ENCODE peak calls at places on chromosomes 3 and 15, in six cellular contexts. V, S, R, Q, J and L are unnamed samples.

GRCh38 chr3:53252105-53252946 is 3.5 kb downstream of the TKT start:
- DNase-seq in V (peak), S (no peak), R (peak), Q (no peak), J (no peak), L (no peak)

GRCh38 chr15:68507447-68507846 is 71.3 kb upstream of the CORO2B start:
- DNase-seq in V (no peak), S (no peak), R (no peak), Q (no peak), J (no peak), L (no peak)

GRCh38 chr3:115982629-115983028 is 359.3 kb downstream of the GAP43 start:
- DNase-seq in V (no peak), S (no peak), R (no peak), Q (no peak), J (no peak), L (no peak)

GRCh38 chr3:69770976-69771634 is 31.8 kb downstream of the MITF start:
- DNase-seq in V (peak), S (no peak), R (no peak), Q (no peak), J (no peak), L (no peak)

GRCh38 chr3:123027292-123028232 is at the start of gene SEMA5B:
- DNase-seq in V (peak), S (peak), R (no peak), Q (peak), J (no peak), L (peak)

GRCh38 chr15:69144530-69144929 is 15.9 kb upstream of the GLCE start:
- DNase-seq in V (no peak), S (no peak), R (no peak), Q (no peak), J (no peak), L (no peak)

GRCh38 chr15:28132524-28133275 is 33.6 kb upstream of the OCA2 start:
- DNase-seq in V (peak), S (no peak), R (no peak), Q (peak), J (no peak), L (no peak)

GRCh38 chr3:143414571-143415253 is 295.1 kb downstream of the CHST2 start:
- DNase-seq in V (no peak), S (no peak), R (no peak), Q (no peak), J (no peak), L (no peak)

GRCh38 chr15:95609096-95609495 is 721.4 kb upstream of the NR2F2 start:
- DNase-seq in V (no peak), S (no peak), R (no peak), Q (no peak), J (no peak), L (no peak)

GRCh38 chr3:111667621-111668239 is 72.6 kb upstream of the ZBED2 start:
- DNase-seq in V (peak), S (no peak), R (peak), Q (peak), J (peak), L (no peak)

GRCh38 chr15:83850846-83851245 is 196.9 kb downstream of the ADAMTSL3 start:
- DNase-seq in V (no peak), S (no peak), R (no peak), Q (no peak), J (no peak), L (no peak)

GRCh38 chr3:80999481-80999880 is 762.0 kb downstream of the GBE1 start:
- DNase-seq in V (no peak), S (no peak), R (no peak), Q (no peak), J (no peak), L (no peak)

GRCh38 chr3:103873897-103874545 is 1439.2 kb downstream of the ZPLD1 start:
- DNase-seq in V (peak), S (no peak), R (no peak), Q (no peak), J (no peak), L (no peak)

GRCh38 chr15:80550219-80550909 is 144.7 kb upstream of the ABHD17C start:
- DNase-seq in V (peak), S (no peak), R (no peak), Q (peak), J (no peak), L (no peak)

GRCh38 chr15:90581771-90582471 is 52.2 kb downstream of the CRTC3 start:
- DNase-seq in V (no peak), S (no peak), R (no peak), Q (no peak), J (peak), L (no peak)

GRCh38 chr3:136751259-136752045 is 726 bp downstream of the STAG1 start:
- DNase-seq in V (peak), S (peak), R (peak), Q (peak), J (peak), L (peak)

GRCh38 chr3:127959873-127960272 is 44.8 kb downstream of the KBTBD12 start:
- DNase-seq in V (peak), S (peak), R (no peak), Q (no peak), J (no peak), L (no peak)

GRCh38 chr3:9911863-9912262 is 5.0 kb upstream of the IL17RC start:
- DNase-seq in V (no peak), S (no peak), R (no peak), Q (no peak), J (no peak), L (no peak)

GRCh38 chr3:117184574-117184973 is 475.0 kb downstream of the TUSC7 start:
- DNase-seq in V (peak), S (no peak), R (no peak), Q (peak), J (no peak), L (no peak)

GRCh38 chr3:107410606-107411005 is 33.4 kb downstream of the CCDC54 start:
- DNase-seq in V (no peak), S (no peak), R (no peak), Q (no peak), J (no peak), L (no peak)

GRCh38 chr15:100083572-100083971 is 258.2 kb downstream of the ADAMTS17 start:
- DNase-seq in V (no peak), S (no peak), R (peak), Q (peak), J (no peak), L (peak)

GRCh38 chr3:93988283-93988682 is 8.3 kb downstream of the ARL13B start:
- DNase-seq in V (peak), S (no peak), R (no peak), Q (peak), J (no peak), L (no peak)

GRCh38 chr3:119219069-119219468 is 21.6 kb downstream of the B4GALT4 start:
- DNase-seq in V (no peak), S (no peak), R (no peak), Q (no peak), J (no peak), L (no peak)

GRCh38 chr15:61084944-61085367 is 144.1 kb downstream of the RORA start:
- DNase-seq in V (no peak), S (peak), R (no peak), Q (no peak), J (no peak), L (no peak)

GRCh38 chr3:4704552-4704951 is 211.4 kb downstream of the ITPR1 start:
- DNase-seq in V (no peak), S (no peak), R (no peak), Q (no peak), J (no peak), L (no peak)

GRCh38 chr3:129346690-129347440 is 68.2 kb downstream of the HMCES start:
- DNase-seq in V (no peak), S (no peak), R (no peak), Q (peak), J (no peak), L (no peak)

GRCh38 chr3:129347446-129347845 is 68.8 kb downstream of the HMCES start:
- DNase-seq in V (no peak), S (no peak), R (no peak), Q (peak), J (no peak), L (peak)

GRCh38 chr3:129349791-129350190 is 71.1 kb downstream of the HMCES start:
- DNase-seq in V (no peak), S (no peak), R (no peak), Q (no peak), J (no peak), L (peak)

GRCh38 chr3:129345971-129346370 is 67.3 kb downstream of the HMCES start:
- DNase-seq in V (peak), S (no peak), R (no peak), Q (peak), J (no peak), L (no peak)

DNA sequence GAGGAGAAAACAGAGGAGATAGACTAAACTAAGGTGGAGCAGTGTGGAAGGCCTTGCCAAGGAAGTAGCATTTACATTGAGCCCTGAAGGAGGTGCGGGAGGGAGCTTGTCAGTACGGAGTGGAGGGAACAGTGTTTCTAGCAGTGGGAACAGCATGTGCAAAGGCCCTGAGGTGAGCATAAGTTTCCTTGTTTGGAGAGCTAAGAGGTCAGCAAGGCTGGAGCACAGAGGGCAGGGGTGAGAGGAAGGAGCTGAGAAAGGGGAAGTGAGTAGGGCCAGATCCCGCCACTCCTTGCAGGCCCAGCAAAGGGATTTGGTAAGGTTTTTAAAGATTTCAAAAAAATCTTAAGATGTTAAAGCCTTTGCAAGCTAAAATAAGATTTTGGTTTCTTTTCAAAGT is 70.1 kb downstream of the HMCES start:
- DNase-seq in V (no peak), S (no peak), R (no peak), Q (peak), J (no peak), L (no peak)
- TF ChIP-seq CTCF in V (no peak), S (no peak), R (no peak), Q (no peak), J (no peak), L (no peak)

GRCh38 chr3:195159117-195159818 is 111.7 kb downstream of the XXYLT1 start:
- DNase-seq in V (no peak), S (no peak), R (no peak), Q (no peak), J (no peak), L (no peak)
- H3K27ac ChIP-seq in V (peak), S (no peak), R (no peak), Q (peak), J (peak), L (no peak)

GRCh38 chr15:60006808-60007346 is 2.8 kb downstream of the FOXB1 start:
- DNase-seq in V (peak), S (peak), R (no peak), Q (peak), J (no peak), L (no peak)

GRCh38 chr15:60009581-60010379 is 5.7 kb downstream of the FOXB1 start:
- DNase-seq in V (no peak), S (peak), R (no peak), Q (no peak), J (no peak), L (no peak)

GRCh38 chr15:60006203-60006782 is 2.2 kb downstream of the FOXB1 start:
- DNase-seq in V (peak), S (peak), R (peak), Q (peak), J (no peak), L (no peak)

GRCh38 chr15:60010467-60011257 is 6.6 kb downstream of the FOXB1 start:
- DNase-seq in V (no peak), S (peak), R (no peak), Q (no peak), J (no peak), L (no peak)

GRCh38 chr15:60009124-60009523 is 5.0 kb downstream of the FOXB1 start:
- DNase-seq in V (no peak), S (no peak), R (no peak), Q (no peak), J (no peak), L (no peak)
- TF ChIP-seq CTCF in V (no peak), S (no peak), R (no peak), Q (no peak), J (no peak), L (no peak)

GRCh38 chr3:187185759-187186158 is 11.5 kb upstream of the RTP1 start:
- DNase-seq in V (no peak), S (peak), R (no peak), Q (no peak), J (no peak), L (no peak)
- H3K27ac ChIP-seq in V (no peak), S (no peak), R (peak), Q (no peak), J (peak), L (peak)

GRCh38 chr3:29279276-29279675 is 1.6 kb upstream of the RBMS3 start:
- DNase-seq in V (no peak), S (no peak), R (no peak), Q (no peak), J (peak), L (no peak)

GRCh38 chr3:29282431-29283296 is 1.8 kb downstream of the RBMS3 start:
- DNase-seq in V (peak), S (peak), R (no peak), Q (no peak), J (no peak), L (no peak)

GRCh38 chr3:29279830-29280229 is 1.0 kb upstream of the RBMS3 start:
- DNase-seq in V (peak), S (no peak), R (no peak), Q (no peak), J (peak), L (peak)

GRCh38 chr3:29281265-29282228 is 676 bp downstream of the RBMS3 start:
- DNase-seq in V (peak), S (peak), R (peak), Q (no peak), J (no peak), L (no peak)

GRCh38 chr3:29280675-29281264 is at the start of gene RBMS3:
- DNase-seq in V (peak), S (peak), R (peak), Q (peak), J (peak), L (peak)
- TF ChIP-seq CTCF in V (peak), S (peak), R (peak), Q (peak), J (peak), L (peak)

GRCh38 chr3:31943041-31943440 is 38.0 kb downstream of the OSBPL10 start:
- DNase-seq in V (no peak), S (no peak), R (no peak), Q (no peak), J (no peak), L (no peak)
- H3K27ac ChIP-seq in V (no peak), S (no peak), R (no peak), Q (no peak), J (no peak), L (no peak)

DNA sequence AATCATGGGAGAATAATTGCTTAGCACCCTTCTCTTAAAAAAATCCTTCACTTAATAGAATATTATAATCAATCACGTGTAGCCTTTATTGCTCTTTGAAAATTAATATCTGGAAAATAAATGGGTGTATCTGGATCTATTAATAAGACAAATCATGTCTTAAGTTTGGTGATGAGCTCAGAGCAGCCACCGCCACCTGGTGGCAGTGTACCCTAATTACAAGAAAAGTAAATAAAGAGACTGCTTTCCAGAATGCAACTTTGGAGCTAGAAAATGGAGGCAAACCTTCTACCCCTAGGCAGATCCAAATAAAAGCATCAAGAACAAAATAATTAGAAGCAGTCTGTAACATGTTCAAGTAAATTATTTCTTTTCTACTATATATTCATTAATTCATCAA is 43.5 kb downstream of the EPHB1 start:
- DNase-seq in V (no peak), S (no peak), R (no peak), Q (no peak), J (no peak), L (no peak)
- TF ChIP-seq CTCF in V (no peak), S (peak), R (no peak), Q (peak), J (no peak), L (peak)

DNA sequence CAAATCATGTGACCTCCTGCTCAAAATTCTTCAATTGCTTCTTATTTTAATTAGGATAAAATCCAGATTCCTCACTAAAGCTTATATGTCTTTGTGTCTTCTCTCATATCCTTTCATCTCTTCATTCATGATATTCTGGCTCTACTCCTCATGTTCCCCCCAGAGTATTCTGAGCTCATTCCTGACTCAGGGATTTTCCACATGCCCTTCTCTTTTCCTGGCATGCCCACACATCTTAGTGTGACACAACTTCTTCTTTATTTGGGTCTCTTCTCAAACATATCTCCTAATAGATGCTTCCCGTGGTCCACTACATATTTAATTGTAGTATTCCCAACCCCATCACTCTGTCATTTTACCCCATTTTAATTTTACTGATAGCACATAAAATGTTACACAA is 15.2 kb upstream of the MBNL1 start:
- DNase-seq in V (no peak), S (no peak), R (no peak), Q (no peak), J (no peak), L (no peak)
- H3K27ac ChIP-seq in V (no peak), S (no peak), R (no peak), Q (no peak), J (no peak), L (no peak)

GRCh38 chr3:46907960-46908293 is 30.4 kb downstream of the PTH1R start:
- DNase-seq in V (no peak), S (no peak), R (no peak), Q (no peak), J (no peak), L (no peak)
- TF ChIP-seq CTCF in V (no peak), S (no peak), R (no peak), Q (no peak), J (no peak), L (no peak)

GRCh38 chr3:60065227-60065868 is 1015.5 kb upstream of the CFAP20DC start:
- DNase-seq in V (peak), S (no peak), R (no peak), Q (no peak), J (no peak), L (no peak)
- H3K27ac ChIP-seq in V (no peak), S (no peak), R (no peak), Q (no peak), J (no peak), L (no peak)